ENCODE peak calls at places on chromosomes 3 and 15, in ten cellular contexts. B is A549, D is astrocyte of the spinal cord, A is cardiac muscle cell, H is esophagus squamous epithelium, M is MCF 10A, G is IMR-90, T is HFFc6, I is stomach, O is ascending aorta. N is an unnamed sample.

GRCh38 chr3:56926513-56927282 is 124.9 kb upstream of the ARHGEF3 start:
- DNase-seq in B (no peak), D (peak), A (no peak), H (no peak), M (no peak), G (peak), T (peak), I (no peak), O (no peak), N (no peak)

GRCh38 chr15:59594493-59594942 is 17.1 kb upstream of the GCNT3 start:
- DNase-seq in B (peak), D (peak), A (peak), H (no peak), M (no peak), G (peak), T (peak), I (no peak), O (no peak), N (no peak)

GRCh38 chr3:71310595-71311319 is 272.8 kb downstream of the FOXP1 start:
- DNase-seq in B (peak), D (peak), A (no peak), H (no peak), M (peak), G (peak), T (peak), I (no peak), O (no peak), N (no peak)

GRCh38 chr3:117903226-117903625 is 1131.4 kb downstream of the IGSF11 start:
- DNase-seq in B (no peak), D (peak), A (no peak), H (no peak), M (no peak), G (peak), T (peak), I (no peak), O (no peak), N (no peak)

GRCh38 chr3:97971679-97972567 is at the start of gene RIOX2:
- DNase-seq in B (peak), D (peak), A (peak), H (peak), M (peak), G (peak), T (peak), I (peak), O (peak), N (peak)

GRCh38 chr3:125319765-125320164 is 55.4 kb downstream of the ZNF148 start:
- DNase-seq in B (no peak), D (no peak), A (no peak), H (no peak), M (no peak), G (no peak), T (no peak), I (no peak), O (no peak), N (no peak)

GRCh38 chr3:63228677-63229076 is 49.4 kb upstream of the SYNPR start:
- DNase-seq in B (peak), D (peak), A (peak), H (no peak), M (peak), G (peak), T (peak), I (no peak), O (no peak), N (no peak)

GRCh38 chr3:48276856-48277641 is 36.1 kb downstream of the ZNF589 start:
- DNase-seq in B (no peak), D (no peak), A (no peak), H (no peak), M (no peak), G (no peak), T (no peak), I (no peak), O (no peak), N (no peak)

GRCh38 chr15:70264014-70264492 is 166.3 kb upstream of the TLE3 start:
- DNase-seq in B (no peak), D (peak), A (peak), H (no peak), M (no peak), G (no peak), T (no peak), I (no peak), O (no peak), N (no peak)

GRCh38 chr15:99090938-99091337 is 13.9 kb upstream of the SYNM start:
- DNase-seq in B (no peak), D (no peak), A (no peak), H (no peak), M (no peak), G (no peak), T (no peak), I (no peak), O (no peak), N (no peak)

GRCh38 chr3:186254676-186255665 is 107.1 kb downstream of the DGKG start:
- DNase-seq in B (no peak), D (no peak), A (no peak), H (no peak), M (no peak), G (no peak), T (no peak), I (no peak), O (no peak), N (no peak)

GRCh38 chr3:127408022-127408683 is 120.3 kb upstream of the PRR20G start:
- DNase-seq in B (no peak), D (no peak), A (no peak), H (no peak), M (no peak), G (no peak), T (no peak), I (peak), O (no peak), N (no peak)

GRCh38 chr3:146277953-146278631 is 27.2 kb upstream of the PLSCR4 start:
- DNase-seq in B (peak), D (peak), A (no peak), H (no peak), M (peak), G (peak), T (peak), I (no peak), O (no peak), N (no peak)

GRCh38 chr3:73094951-73095350 is 33.5 kb downstream of the EBLN2 start:
- DNase-seq in B (no peak), D (no peak), A (no peak), H (no peak), M (no peak), G (no peak), T (no peak), I (no peak), O (no peak), N (no peak)

GRCh38 chr3:13654330-13655073 is 105.6 kb downstream of the FBLN2 start:
- DNase-seq in B (no peak), D (no peak), A (no peak), H (no peak), M (no peak), G (no peak), T (no peak), I (no peak), O (no peak), N (no peak)

GRCh38 chr3:64888165-64888564 is 200.4 kb upstream of the ADAMTS9 start:
- DNase-seq in B (no peak), D (no peak), A (no peak), H (no peak), M (no peak), G (peak), T (no peak), I (no peak), O (no peak), N (no peak)

GRCh38 chr15:81310480-81310879 is 13.5 kb downstream of the STARD5 start:
- DNase-seq in B (no peak), D (no peak), A (no peak), H (no peak), M (no peak), G (no peak), T (no peak), I (no peak), O (no peak), N (no peak)

GRCh38 chr3:52516509-52517195 is 17.0 kb downstream of the NT5DC2 start:
- DNase-seq in B (no peak), D (no peak), A (no peak), H (no peak), M (no peak), G (no peak), T (no peak), I (no peak), O (no peak), N (no peak)

GRCh38 chr15:77057650-77058049 is 13.3 kb downstream of the TSPAN3 start:
- DNase-seq in B (no peak), D (no peak), A (no peak), H (no peak), M (no peak), G (no peak), T (no peak), I (no peak), O (no peak), N (no peak)

GRCh38 chr15:25391971-25392733 is 46.7 kb downstream of the UBE3A start:
- DNase-seq in B (no peak), D (peak), A (no peak), H (no peak), M (peak), G (peak), T (peak), I (no peak), O (no peak), N (no peak)

GRCh38 chr3:188446014-188446413 is 292.1 kb downstream of the LPP start:
- DNase-seq in B (no peak), D (no peak), A (no peak), H (no peak), M (no peak), G (no peak), T (no peak), I (no peak), O (no peak), N (no peak)

GRCh38 chr3:98573231-98573728 is 20.1 kb downstream of the CPOX start:
- DNase-seq in B (no peak), D (peak), A (no peak), H (no peak), M (peak), G (peak), T (no peak), I (no peak), O (no peak), N (no peak)

GRCh38 chr3:60186359-60186758 is 1064.9 kb downstream of the FHIT start:
- DNase-seq in B (no peak), D (no peak), A (no peak), H (no peak), M (no peak), G (no peak), T (no peak), I (no peak), O (no peak), N (no peak)

GRCh38 chr3:16923112-16923511 is 38.4 kb downstream of the PLCL2 start:
- DNase-seq in B (no peak), D (no peak), A (no peak), H (no peak), M (no peak), G (no peak), T (no peak), I (no peak), O (no peak), N (no peak)

GRCh38 chr15:37028609-37029287 is 71.6 kb downstream of the MEIS2 start:
- DNase-seq in B (no peak), D (no peak), A (no peak), H (no peak), M (no peak), G (peak), T (peak), I (no peak), O (no peak), N (no peak)

GRCh38 chr3:12350151-12350813 is 61.4 kb downstream of the PPARG start:
- DNase-seq in B (no peak), D (peak), A (no peak), H (no peak), M (peak), G (no peak), T (no peak), I (peak), O (no peak), N (no peak)

GRCh38 chr3:101878589-101878988 is 29.3 kb downstream of the NFKBIZ start:
- DNase-seq in B (no peak), D (no peak), A (no peak), H (no peak), M (no peak), G (no peak), T (no peak), I (no peak), O (no peak), N (peak)

GRCh38 chr15:75455982-75456531 is 4.6 kb upstream of the SIN3A start:
- DNase-seq in B (peak), D (peak), A (peak), H (no peak), M (no peak), G (peak), T (peak), I (peak), O (peak), N (no peak)

GRCh38 chr15:79218588-79219200 is 63.8 kb upstream of the ANKRD34C start:
- DNase-seq in B (peak), D (no peak), A (peak), H (no peak), M (peak), G (peak), T (peak), I (no peak), O (no peak), N (no peak)

GRCh38 chr15:79872358-79873017 is 24.3 kb downstream of the MTHFS start:
- DNase-seq in B (peak), D (peak), A (no peak), H (no peak), M (no peak), G (peak), T (peak), I (no peak), O (peak), N (no peak)

GRCh38 chr15:74206801-74207281 is 4.3 kb upstream of the STRA6 start:
- DNase-seq in B (no peak), D (peak), A (no peak), H (no peak), M (no peak), G (no peak), T (no peak), I (no peak), O (no peak), N (no peak)

GRCh38 chr15:53716909-53717878 is 42.3 kb downstream of the WDR72 start:
- DNase-seq in B (peak), D (peak), A (no peak), H (no peak), M (peak), G (no peak), T (no peak), I (no peak), O (no peak), N (no peak)

GRCh38 chr15:67207555-67208182 is 46.8 kb downstream of the AAGAB start:
- DNase-seq in B (no peak), D (no peak), A (no peak), H (no peak), M (no peak), G (no peak), T (no peak), I (no peak), O (no peak), N (no peak)

GRCh38 chr15:49044761-49045571 is 1.3 kb downstream of the SECISBP2L start:
- DNase-seq in B (no peak), D (peak), A (no peak), H (no peak), M (no peak), G (peak), T (no peak), I (no peak), O (no peak), N (no peak)

GRCh38 chr3:42582474-42583070 is 805 bp upstream of the SEC22C start:
- DNase-seq in B (no peak), D (no peak), A (no peak), H (no peak), M (no peak), G (no peak), T (no peak), I (no peak), O (no peak), N (no peak)

GRCh38 chr3:133135303-133135702 is 97.1 kb downstream of the TMEM108 start:
- DNase-seq in B (no peak), D (no peak), A (no peak), H (no peak), M (no peak), G (no peak), T (no peak), I (no peak), O (no peak), N (no peak)

GRCh38 chr3:129389572-129389937 is 38.9 kb downstream of the EFCAB12 start:
- DNase-seq in B (no peak), D (no peak), A (no peak), H (no peak), M (no peak), G (peak), T (no peak), I (no peak), O (no peak), N (no peak)

GRCh38 chr3:44000586-44000985 is 241.1 kb upstream of the TOPAZ1 start:
- DNase-seq in B (peak), D (peak), A (no peak), H (no peak), M (peak), G (no peak), T (peak), I (no peak), O (no peak), N (no peak)

GRCh38 chr3:108719178-108719577 is 38.0 kb downstream of the RETNLB start:
- DNase-seq in B (no peak), D (no peak), A (no peak), H (no peak), M (no peak), G (no peak), T (no peak), I (no peak), O (no peak), N (no peak)

GRCh38 chr15:56683925-56684324 is 49.4 kb downstream of the ZNF280D start:
- DNase-seq in B (no peak), D (no peak), A (peak), H (no peak), M (no peak), G (no peak), T (no peak), I (no peak), O (no peak), N (no peak)
- TF ChIP-seq CTCF in B (no peak), D (no peak), A (no peak), H (no peak), M (no peak), G (no peak), T (no peak), I (no peak), O (no peak), N (no peak)

GRCh38 chr15:23069496-23070166 is 30.3 kb upstream of the TUBGCP5 start:
- DNase-seq in B (peak), D (no peak), A (no peak), H (no peak), M (no peak), G (no peak), T (no peak), I (no peak), O (no peak), N (no peak)
- TF ChIP-seq CTCF in B (no peak), D (no peak), A (no peak), H (no peak), M (peak), G (no peak), T (peak), I (no peak), O (no peak), N (no peak)

DNA sequence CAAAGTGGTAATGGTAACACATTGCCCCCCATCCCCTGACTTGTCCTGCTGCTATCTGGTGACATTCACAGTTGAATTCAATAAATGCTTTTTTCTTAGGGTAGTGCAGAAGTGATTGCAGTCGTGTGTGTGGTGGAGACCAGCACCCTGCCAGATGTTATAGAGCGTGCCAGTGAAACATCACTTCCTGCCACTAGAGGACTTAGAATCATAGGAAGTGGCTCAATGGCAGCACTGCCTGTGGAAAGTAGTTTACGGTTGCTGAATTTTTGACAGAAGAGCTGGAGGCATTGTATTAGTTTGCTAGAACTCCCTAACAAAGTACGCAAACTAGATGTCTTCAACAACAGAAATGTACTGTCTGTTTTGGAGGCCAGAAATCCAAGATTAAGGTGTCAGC is 37.4 kb upstream of the P2RY12 start:
- DNase-seq in B (no peak), D (no peak), A (no peak), H (no peak), M (no peak), G (no peak), T (no peak), I (no peak), O (no peak), N (no peak)
- TF ChIP-seq CTCF in B (no peak), D (peak), A (no peak), H (no peak), M (no peak), G (no peak), T (no peak), I (no peak), O (no peak), N (no peak)

DNA sequence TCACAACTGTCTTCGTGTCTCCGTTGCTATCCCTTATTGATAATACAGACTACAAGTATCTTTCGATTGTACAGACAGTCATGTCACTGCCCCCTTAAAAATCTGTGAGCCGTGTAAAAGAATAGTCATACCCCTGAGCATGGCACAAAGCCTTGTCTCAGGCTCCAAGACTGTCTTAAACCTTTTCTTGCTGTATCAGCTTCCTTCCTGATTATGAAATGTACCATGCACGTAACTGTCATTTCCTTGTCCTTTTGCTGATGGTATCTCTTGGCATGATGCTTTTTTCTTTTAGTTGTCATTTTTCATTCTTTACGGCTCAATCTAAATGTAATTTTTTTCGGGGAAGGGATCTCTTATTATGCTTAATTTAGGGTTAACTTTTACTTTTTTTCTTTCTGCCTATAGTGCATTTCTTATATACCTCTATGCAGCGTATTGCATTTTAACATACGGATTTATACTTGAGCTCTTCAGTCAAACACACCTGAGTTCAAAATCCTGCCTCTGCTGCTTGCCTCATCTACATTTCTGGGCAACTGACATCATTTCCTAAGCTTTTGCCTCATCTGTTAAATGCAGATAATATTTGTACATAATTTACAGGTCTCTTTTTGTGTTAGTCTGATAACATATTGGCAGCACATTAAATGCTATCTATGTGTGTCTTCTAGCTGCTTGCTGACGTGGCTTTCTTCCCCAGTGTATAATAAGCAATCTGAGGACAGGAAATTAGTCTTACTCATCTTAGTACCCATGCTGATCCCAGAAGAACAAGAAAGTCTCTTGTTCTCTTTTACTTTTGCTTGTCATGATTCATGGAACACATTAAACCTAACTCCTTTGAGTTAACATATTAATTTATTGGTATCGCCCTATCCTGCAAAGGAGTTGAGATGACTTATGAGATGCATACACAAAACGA is 57.3 kb downstream of the ROBO2 start:
- DNase-seq in B (no peak), D (peak), A (no peak), H (no peak), M (no peak), G (peak), T (no peak), I (no peak), O (no peak), N (no peak)
- TF ChIP-seq CTCF in B (no peak), D (no peak), A (no peak), H (no peak), M (no peak), G (no peak), T (no peak), I (no peak), O (no peak), N (no peak)

GRCh38 chr3:139541898-139542288 is 2.4 kb upstream of the RBP1 start:
- DNase-seq in B (no peak), D (no peak), A (no peak), H (no peak), M (no peak), G (no peak), T (no peak), I (no peak), O (no peak), N (no peak)
- TF ChIP-seq CTCF in B (no peak), D (peak), A (no peak), H (no peak), M (no peak), G (no peak), T (no peak), I (no peak), O (no peak), N (no peak)

GRCh38 chr3:121748638-121749275 is 784 bp downstream of the GOLGB1 start:
- DNase-seq in B (no peak), D (peak), A (peak), H (no peak), M (no peak), G (peak), T (peak), I (peak), O (no peak), N (no peak)
- TF ChIP-seq CTCF in B (no peak), D (no peak), A (no peak), H (no peak), M (no peak), G (no peak), T (no peak), I (no peak), O (no peak), N (no peak)